ENCODE peak calls at places on chromosomes 2 and 18, in six cellular contexts. One of them, this sample, is unnamed.

GRCh38 chr18:35174093-35174731 is 66.6 kb upstream of the ZNF397 start:
- DNase-seq in neural progenitor cell: no peak
- DNase-seq in HCT116: no peak
- DNase-seq in hepatocyte: no peak
- DNase-seq in PC-3: no peak
- DNase-seq in GM23338: peak
- DNase-seq in this sample: peak

GRCh38 chr18:47113796-47114540 is 36.3 kb downstream of the HDHD2 start:
- DNase-seq in PC-3: no peak
- DNase-seq in HCT116: no peak
- DNase-seq in neural progenitor cell: peak
- DNase-seq in GM23338: peak
- DNase-seq in hepatocyte: no peak
- DNase-seq in this sample: no peak

GRCh38 chr2:119517433-119517832 is 6.8 kb downstream of the SCTR start:
- DNase-seq in hepatocyte: peak
- DNase-seq in GM23338: peak
- DNase-seq in PC-3: peak
- DNase-seq in neural progenitor cell: peak
- DNase-seq in HCT116: peak
- DNase-seq in this sample: peak

GRCh38 chr2:133247613-133248012 is 320.6 kb downstream of the NCKAP5 start:
- DNase-seq in HCT116: no peak
- DNase-seq in GM23338: no peak
- DNase-seq in neural progenitor cell: no peak
- DNase-seq in hepatocyte: no peak
- DNase-seq in PC-3: no peak
- DNase-seq in this sample: no peak

GRCh38 chr2:99559075-99559662 is 69.4 kb upstream of the REV1 start:
- DNase-seq in hepatocyte: peak
- DNase-seq in PC-3: peak
- DNase-seq in neural progenitor cell: peak
- DNase-seq in GM23338: peak
- DNase-seq in HCT116: peak
- DNase-seq in this sample: peak

GRCh38 chr18:58611471-58612131 is 17.3 kb downstream of the ALPK2 start:
- DNase-seq in GM23338: peak
- DNase-seq in neural progenitor cell: peak
- DNase-seq in hepatocyte: no peak
- DNase-seq in PC-3: no peak
- DNase-seq in HCT116: no peak
- DNase-seq in this sample: no peak

GRCh38 chr2:158926478-158926948 is 41.9 kb upstream of the TANC1 start:
- DNase-seq in neural progenitor cell: no peak
- DNase-seq in HCT116: peak
- DNase-seq in hepatocyte: peak
- DNase-seq in PC-3: peak
- DNase-seq in GM23338: no peak
- DNase-seq in this sample: no peak

GRCh38 chr2:71716697-71717624 is 263.6 kb downstream of the DYSF start:
- DNase-seq in HCT116: peak
- DNase-seq in neural progenitor cell: no peak
- DNase-seq in GM23338: no peak
- DNase-seq in hepatocyte: no peak
- DNase-seq in PC-3: peak
- DNase-seq in this sample: no peak

GRCh38 chr2:8462899-8463648 is 218.8 kb upstream of the ID2 start:
- DNase-seq in hepatocyte: no peak
- DNase-seq in HCT116: no peak
- DNase-seq in neural progenitor cell: no peak
- DNase-seq in PC-3: no peak
- DNase-seq in GM23338: no peak
- DNase-seq in this sample: no peak

GRCh38 chr2:66897676-66898280 is 462.9 kb downstream of the MEIS1 start:
- DNase-seq in neural progenitor cell: no peak
- DNase-seq in GM23338: no peak
- DNase-seq in hepatocyte: no peak
- DNase-seq in PC-3: no peak
- DNase-seq in HCT116: no peak
- DNase-seq in this sample: no peak

GRCh38 chr18:5370332-5370731 is 74.8 kb upstream of the ZBTB14 start:
- DNase-seq in GM23338: peak
- DNase-seq in PC-3: no peak
- DNase-seq in neural progenitor cell: peak
- DNase-seq in hepatocyte: peak
- DNase-seq in HCT116: no peak
- DNase-seq in this sample: no peak

GRCh38 chr18:42068030-42068429 is 113.0 kb downstream of the PIK3C3 start:
- DNase-seq in GM23338: no peak
- DNase-seq in HCT116: no peak
- DNase-seq in PC-3: no peak
- DNase-seq in hepatocyte: no peak
- DNase-seq in neural progenitor cell: no peak
- DNase-seq in this sample: no peak

GRCh38 chr2:26675651-26676255 is 16.8 kb upstream of the KCNK3 start:
- DNase-seq in neural progenitor cell: no peak
- DNase-seq in HCT116: no peak
- DNase-seq in hepatocyte: no peak
- DNase-seq in GM23338: no peak
- DNase-seq in PC-3: no peak
- DNase-seq in this sample: no peak

GRCh38 chr2:62175728-62176127 is 20.2 kb upstream of the B3GNT2 start:
- DNase-seq in neural progenitor cell: no peak
- DNase-seq in hepatocyte: no peak
- DNase-seq in HCT116: no peak
- DNase-seq in GM23338: peak
- DNase-seq in PC-3: no peak
- DNase-seq in this sample: no peak

GRCh38 chr18:63198098-63198760 is 121.3 kb downstream of the BCL2 start:
- DNase-seq in neural progenitor cell: no peak
- DNase-seq in HCT116: no peak
- DNase-seq in GM23338: no peak
- DNase-seq in PC-3: no peak
- DNase-seq in hepatocyte: no peak
- DNase-seq in this sample: no peak

GRCh38 chr2:42860518-42861094 is 68.2 kb upstream of the HAAO start:
- DNase-seq in hepatocyte: no peak
- DNase-seq in HCT116: no peak
- DNase-seq in GM23338: no peak
- DNase-seq in PC-3: no peak
- DNase-seq in neural progenitor cell: no peak
- DNase-seq in this sample: no peak

GRCh38 chr2:71713581-71714580 is 260.5 kb downstream of the DYSF start:
- DNase-seq in PC-3: no peak
- DNase-seq in hepatocyte: no peak
- DNase-seq in GM23338: no peak
- DNase-seq in neural progenitor cell: no peak
- DNase-seq in HCT116: no peak
- DNase-seq in this sample: no peak

GRCh38 chr2:24189551-24189950 is 14.7 kb downstream of the FAM228A start:
- DNase-seq in HCT116: no peak
- DNase-seq in hepatocyte: no peak
- DNase-seq in GM23338: peak
- DNase-seq in PC-3: no peak
- DNase-seq in neural progenitor cell: no peak
- DNase-seq in this sample: no peak

GRCh38 chr2:12948963-12949353 is 232.2 kb downstream of the TRIB2 start:
- DNase-seq in hepatocyte: no peak
- DNase-seq in neural progenitor cell: no peak
- DNase-seq in GM23338: no peak
- DNase-seq in HCT116: no peak
- DNase-seq in PC-3: no peak
- DNase-seq in this sample: no peak

GRCh38 chr2:30942430-30942829 is 135.2 kb upstream of the CAPN13 start:
- DNase-seq in PC-3: no peak
- DNase-seq in hepatocyte: no peak
- DNase-seq in HCT116: no peak
- DNase-seq in GM23338: no peak
- DNase-seq in neural progenitor cell: no peak
- DNase-seq in this sample: no peak

GRCh38 chr2:109479804-109480203 is 134.0 kb downstream of the SEPTIN10 start:
- DNase-seq in HCT116: no peak
- DNase-seq in PC-3: no peak
- DNase-seq in GM23338: no peak
- DNase-seq in neural progenitor cell: no peak
- DNase-seq in hepatocyte: no peak
- DNase-seq in this sample: no peak

GRCh38 chr2:219684721-219685689 is 57.6 kb downstream of the SLC4A3 start:
- DNase-seq in HCT116: peak
- DNase-seq in neural progenitor cell: peak
- DNase-seq in hepatocyte: peak
- DNase-seq in PC-3: peak
- DNase-seq in GM23338: peak
- DNase-seq in this sample: peak

GRCh38 chr2:191255756-191256312 is 10.6 kb downstream of the MYO1B start:
- DNase-seq in GM23338: no peak
- DNase-seq in PC-3: peak
- DNase-seq in neural progenitor cell: no peak
- DNase-seq in HCT116: no peak
- DNase-seq in hepatocyte: no peak
- DNase-seq in this sample: no peak

GRCh38 chr2:65397122-65397521 is 35.3 kb downstream of the SPRED2 start:
- DNase-seq in neural progenitor cell: no peak
- DNase-seq in HCT116: no peak
- DNase-seq in PC-3: peak
- DNase-seq in GM23338: no peak
- DNase-seq in hepatocyte: no peak
- DNase-seq in this sample: no peak

DNA sequence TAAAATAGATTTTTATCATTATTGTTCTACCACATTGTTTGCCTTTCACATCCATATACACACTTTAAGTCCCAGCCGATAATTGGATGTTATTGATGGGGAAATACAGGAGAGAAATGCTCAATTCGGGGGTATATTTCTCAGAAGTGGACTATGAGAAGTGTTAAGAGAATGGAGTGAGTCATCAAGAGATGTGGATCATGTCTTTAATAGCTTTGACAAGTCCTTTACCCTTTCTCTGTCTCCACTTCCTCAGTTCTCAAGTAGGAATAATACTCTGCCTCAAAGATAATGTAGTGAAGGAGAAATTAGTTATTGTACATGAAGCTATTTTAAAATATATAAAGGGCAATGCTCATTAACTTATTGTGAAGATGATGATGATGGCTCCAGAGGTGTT is 1017.6 kb upstream of the PIK3C3 start:
- DNase-seq in GM23338: no peak
- DNase-seq in HCT116: no peak
- DNase-seq in hepatocyte: no peak
- DNase-seq in PC-3: no peak
- DNase-seq in neural progenitor cell: no peak
- DNase-seq in this sample: no peak
- TF ChIP-seq EZH2 in GM23338: no peak
- TF ChIP-seq EZH2 in HCT116: no peak
- TF ChIP-seq EZH2 in hepatocyte: no peak
- TF ChIP-seq EZH2 in PC-3: no peak
- TF ChIP-seq EZH2 in neural progenitor cell: no peak
- TF ChIP-seq EZH2 in this sample: no peak

GRCh38 chr2:189674374-189675112 is at the start of gene ANKAR:
- DNase-seq in neural progenitor cell: peak
- DNase-seq in hepatocyte: peak
- DNase-seq in GM23338: peak
- DNase-seq in HCT116: no peak
- DNase-seq in PC-3: peak
- DNase-seq in this sample: peak
- TF ChIP-seq CTCF in neural progenitor cell: peak
- TF ChIP-seq CTCF in hepatocyte: peak
- TF ChIP-seq CTCF in GM23338: peak
- TF ChIP-seq CTCF in HCT116: no peak
- TF ChIP-seq CTCF in PC-3: peak
- TF ChIP-seq CTCF in this sample: peak

GRCh38 chr18:45522371-45522770 is 92.9 kb upstream of the SLC14A2 start:
- DNase-seq in PC-3: no peak
- DNase-seq in HCT116: no peak
- DNase-seq in hepatocyte: no peak
- DNase-seq in GM23338: no peak
- DNase-seq in neural progenitor cell: no peak
- DNase-seq in this sample: no peak
- TF ChIP-seq EZH2phosphoT487 in PC-3: no peak
- TF ChIP-seq EZH2phosphoT487 in HCT116: no peak
- TF ChIP-seq EZH2phosphoT487 in hepatocyte: no peak
- TF ChIP-seq EZH2phosphoT487 in GM23338: no peak
- TF ChIP-seq EZH2phosphoT487 in neural progenitor cell: no peak
- TF ChIP-seq EZH2phosphoT487 in this sample: no peak

DNA sequence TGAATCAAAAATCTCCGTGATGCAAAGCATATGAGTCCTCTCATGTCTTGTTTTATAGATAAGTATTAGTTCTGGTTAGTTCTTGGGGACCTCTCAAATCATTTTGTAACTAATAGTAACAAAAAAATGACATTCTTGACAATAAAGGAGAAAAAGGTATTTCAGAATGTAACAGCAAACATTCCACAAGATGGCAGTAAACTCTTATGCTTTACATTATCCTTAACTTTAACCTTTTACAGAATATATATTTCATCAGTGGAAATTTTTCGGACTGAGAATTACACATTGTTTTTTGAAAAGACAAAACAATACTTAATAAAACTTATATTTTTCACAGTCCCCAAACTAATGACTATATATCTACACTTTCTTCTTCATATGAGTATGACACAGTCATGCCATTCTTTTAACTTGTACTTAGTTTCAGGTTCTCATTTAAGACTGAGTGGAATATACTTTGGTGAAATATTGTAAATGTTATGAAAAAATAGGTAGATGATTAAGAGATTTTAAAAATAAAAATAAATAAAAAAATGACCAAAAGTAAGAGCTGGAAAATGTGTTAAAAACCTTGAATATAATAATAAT is 142.9 kb upstream of the NXPH2 start:
- DNase-seq in GM23338: peak
- DNase-seq in HCT116: peak
- DNase-seq in PC-3: peak
- DNase-seq in neural progenitor cell: peak
- DNase-seq in hepatocyte: peak
- DNase-seq in this sample: peak
- TF ChIP-seq EZH2 in GM23338: no peak
- TF ChIP-seq EZH2 in HCT116: no peak
- TF ChIP-seq EZH2 in PC-3: no peak
- TF ChIP-seq EZH2 in neural progenitor cell: no peak
- TF ChIP-seq EZH2 in hepatocyte: no peak
- TF ChIP-seq EZH2 in this sample: no peak

This sample was measured in MM.1S.